ENCODE peak calls at places on chromosomes 6 and 20, in eight cellular contexts. One of them, this sample, is unnamed.

GRCh38 chr6:62980724-62981123 is 230.5 kb upstream of the FKBP1C start:
- DNase-seq in lower lobe of right lung: no peak
- DNase-seq in H9: no peak
- DNase-seq in fibroblast of pulmonary artery: no peak
- DNase-seq in MCF 10A: no peak
- DNase-seq in cardiac muscle cell: no peak
- DNase-seq in left ventricle myocardium inferior: no peak
- DNase-seq in omental fat pad: no peak
- DNase-seq in this sample: no peak

GRCh38 chr20:43508604-43509040 is 1.1 kb downstream of the L3MBTL1 start:
- DNase-seq in omental fat pad: no peak
- DNase-seq in fibroblast of pulmonary artery: peak
- DNase-seq in lower lobe of right lung: no peak
- DNase-seq in H9: peak
- DNase-seq in left ventricle myocardium inferior: no peak
- DNase-seq in cardiac muscle cell: peak
- DNase-seq in MCF 10A: no peak
- DNase-seq in this sample: no peak

GRCh38 chr20:2663364-2663886 is 591 bp downstream of the IDH3B start:
- DNase-seq in lower lobe of right lung: no peak
- DNase-seq in omental fat pad: no peak
- DNase-seq in fibroblast of pulmonary artery: no peak
- DNase-seq in cardiac muscle cell: no peak
- DNase-seq in left ventricle myocardium inferior: no peak
- DNase-seq in MCF 10A: no peak
- DNase-seq in H9: no peak
- DNase-seq in this sample: no peak

GRCh38 chr6:152380993-152381898 is 255.9 kb downstream of the SYNE1 start:
- DNase-seq in omental fat pad: peak
- DNase-seq in cardiac muscle cell: peak
- DNase-seq in left ventricle myocardium inferior: peak
- DNase-seq in lower lobe of right lung: peak
- DNase-seq in fibroblast of pulmonary artery: peak
- DNase-seq in H9: peak
- DNase-seq in MCF 10A: peak
- DNase-seq in this sample: no peak

GRCh38 chr6:142361765-142362540 is 60.1 kb downstream of the ADGRG6 start:
- DNase-seq in fibroblast of pulmonary artery: peak
- DNase-seq in cardiac muscle cell: no peak
- DNase-seq in MCF 10A: peak
- DNase-seq in left ventricle myocardium inferior: no peak
- DNase-seq in omental fat pad: no peak
- DNase-seq in H9: no peak
- DNase-seq in lower lobe of right lung: no peak
- DNase-seq in this sample: no peak

GRCh38 chr20:59643616-59644061 is 39.3 kb downstream of the PHACTR3 start:
- DNase-seq in MCF 10A: no peak
- DNase-seq in H9: no peak
- DNase-seq in omental fat pad: no peak
- DNase-seq in lower lobe of right lung: no peak
- DNase-seq in cardiac muscle cell: no peak
- DNase-seq in left ventricle myocardium inferior: no peak
- DNase-seq in fibroblast of pulmonary artery: no peak
- DNase-seq in this sample: no peak

GRCh38 chr20:45833030-45833882 is at the start of gene SNX21:
- DNase-seq in omental fat pad: peak
- DNase-seq in cardiac muscle cell: peak
- DNase-seq in fibroblast of pulmonary artery: peak
- DNase-seq in lower lobe of right lung: peak
- DNase-seq in left ventricle myocardium inferior: peak
- DNase-seq in MCF 10A: peak
- DNase-seq in H9: peak
- DNase-seq in this sample: peak

GRCh38 chr6:151196571-151196970 is 43.2 kb upstream of the AKAP12 start:
- DNase-seq in cardiac muscle cell: no peak
- DNase-seq in left ventricle myocardium inferior: peak
- DNase-seq in lower lobe of right lung: no peak
- DNase-seq in MCF 10A: peak
- DNase-seq in H9: no peak
- DNase-seq in fibroblast of pulmonary artery: peak
- DNase-seq in omental fat pad: no peak
- DNase-seq in this sample: no peak

GRCh38 chr6:149026530-149026942 is 279.7 kb downstream of the UST start:
- DNase-seq in fibroblast of pulmonary artery: peak
- DNase-seq in H9: peak
- DNase-seq in left ventricle myocardium inferior: no peak
- DNase-seq in lower lobe of right lung: no peak
- DNase-seq in cardiac muscle cell: peak
- DNase-seq in MCF 10A: peak
- DNase-seq in omental fat pad: no peak
- DNase-seq in this sample: peak

GRCh38 chr6:35969676-35970075 is 48.8 kb upstream of the SRPK1 start:
- DNase-seq in fibroblast of pulmonary artery: no peak
- DNase-seq in H9: no peak
- DNase-seq in lower lobe of right lung: no peak
- DNase-seq in left ventricle myocardium inferior: no peak
- DNase-seq in omental fat pad: no peak
- DNase-seq in MCF 10A: no peak
- DNase-seq in cardiac muscle cell: no peak
- DNase-seq in this sample: no peak

GRCh38 chr20:59161626-59162170 is 1.9 kb upstream of the ZNF831 start:
- DNase-seq in fibroblast of pulmonary artery: no peak
- DNase-seq in omental fat pad: no peak
- DNase-seq in MCF 10A: no peak
- DNase-seq in H9: no peak
- DNase-seq in lower lobe of right lung: no peak
- DNase-seq in cardiac muscle cell: no peak
- DNase-seq in left ventricle myocardium inferior: no peak
- DNase-seq in this sample: no peak

GRCh38 chr20:63733117-63733516 is 3.3 kb upstream of the LIME1 start:
- DNase-seq in H9: no peak
- DNase-seq in omental fat pad: no peak
- DNase-seq in cardiac muscle cell: no peak
- DNase-seq in lower lobe of right lung: no peak
- DNase-seq in MCF 10A: no peak
- DNase-seq in fibroblast of pulmonary artery: no peak
- DNase-seq in left ventricle myocardium inferior: no peak
- DNase-seq in this sample: no peak

GRCh38 chr20:24443436-24443835 is 26.0 kb upstream of the SYNDIG1 start:
- DNase-seq in left ventricle myocardium inferior: no peak
- DNase-seq in omental fat pad: no peak
- DNase-seq in cardiac muscle cell: no peak
- DNase-seq in lower lobe of right lung: no peak
- DNase-seq in MCF 10A: no peak
- DNase-seq in fibroblast of pulmonary artery: no peak
- DNase-seq in H9: peak
- DNase-seq in this sample: no peak

GRCh38 chr6:109791301-109791700 is 100.2 kb downstream of the FIG4 start:
- DNase-seq in H9: peak
- DNase-seq in fibroblast of pulmonary artery: no peak
- DNase-seq in omental fat pad: no peak
- DNase-seq in left ventricle myocardium inferior: no peak
- DNase-seq in cardiac muscle cell: no peak
- DNase-seq in lower lobe of right lung: no peak
- DNase-seq in MCF 10A: no peak
- DNase-seq in this sample: no peak

GRCh38 chr6:16129623-16130243 is 847 bp downstream of the MYLIP start:
- DNase-seq in lower lobe of right lung: peak
- DNase-seq in cardiac muscle cell: peak
- DNase-seq in H9: peak
- DNase-seq in left ventricle myocardium inferior: peak
- DNase-seq in omental fat pad: no peak
- DNase-seq in MCF 10A: peak
- DNase-seq in fibroblast of pulmonary artery: peak
- DNase-seq in this sample: peak

GRCh38 chr6:16130932-16131387 is 2.1 kb downstream of the MYLIP start:
- DNase-seq in left ventricle myocardium inferior: no peak
- DNase-seq in cardiac muscle cell: peak
- DNase-seq in fibroblast of pulmonary artery: peak
- DNase-seq in MCF 10A: peak
- DNase-seq in lower lobe of right lung: no peak
- DNase-seq in omental fat pad: no peak
- DNase-seq in H9: no peak
- DNase-seq in this sample: peak

GRCh38 chr6:144559865-144560603 is 274.9 kb downstream of the UTRN start:
- DNase-seq in cardiac muscle cell: no peak
- DNase-seq in MCF 10A: no peak
- DNase-seq in H9: no peak
- DNase-seq in omental fat pad: no peak
- DNase-seq in fibroblast of pulmonary artery: peak
- DNase-seq in left ventricle myocardium inferior: no peak
- DNase-seq in lower lobe of right lung: no peak
- DNase-seq in this sample: peak

GRCh38 chr6:118652051-118652699 is 784 bp upstream of the CEP85L start:
- DNase-seq in cardiac muscle cell: no peak
- DNase-seq in lower lobe of right lung: no peak
- DNase-seq in left ventricle myocardium inferior: no peak
- DNase-seq in fibroblast of pulmonary artery: no peak
- DNase-seq in omental fat pad: no peak
- DNase-seq in H9: peak
- DNase-seq in MCF 10A: no peak
- DNase-seq in this sample: no peak

GRCh38 chr6:118651282-118652050 is at the start of gene CEP85L:
- DNase-seq in left ventricle myocardium inferior: peak
- DNase-seq in MCF 10A: peak
- DNase-seq in lower lobe of right lung: peak
- DNase-seq in fibroblast of pulmonary artery: peak
- DNase-seq in H9: peak
- DNase-seq in omental fat pad: peak
- DNase-seq in cardiac muscle cell: peak
- DNase-seq in this sample: peak

GRCh38 chr6:118649918-118650499 is 1.4 kb downstream of the CEP85L start:
- DNase-seq in left ventricle myocardium inferior: no peak
- DNase-seq in H9: no peak
- DNase-seq in MCF 10A: peak
- DNase-seq in fibroblast of pulmonary artery: no peak
- DNase-seq in omental fat pad: no peak
- DNase-seq in lower lobe of right lung: no peak
- DNase-seq in cardiac muscle cell: no peak
- DNase-seq in this sample: no peak

GRCh38 chr6:118648866-118649554 is 2.4 kb downstream of the CEP85L start:
- DNase-seq in left ventricle myocardium inferior: no peak
- DNase-seq in cardiac muscle cell: no peak
- DNase-seq in fibroblast of pulmonary artery: no peak
- DNase-seq in H9: no peak
- DNase-seq in omental fat pad: no peak
- DNase-seq in MCF 10A: no peak
- DNase-seq in lower lobe of right lung: no peak
- DNase-seq in this sample: no peak

DNA sequence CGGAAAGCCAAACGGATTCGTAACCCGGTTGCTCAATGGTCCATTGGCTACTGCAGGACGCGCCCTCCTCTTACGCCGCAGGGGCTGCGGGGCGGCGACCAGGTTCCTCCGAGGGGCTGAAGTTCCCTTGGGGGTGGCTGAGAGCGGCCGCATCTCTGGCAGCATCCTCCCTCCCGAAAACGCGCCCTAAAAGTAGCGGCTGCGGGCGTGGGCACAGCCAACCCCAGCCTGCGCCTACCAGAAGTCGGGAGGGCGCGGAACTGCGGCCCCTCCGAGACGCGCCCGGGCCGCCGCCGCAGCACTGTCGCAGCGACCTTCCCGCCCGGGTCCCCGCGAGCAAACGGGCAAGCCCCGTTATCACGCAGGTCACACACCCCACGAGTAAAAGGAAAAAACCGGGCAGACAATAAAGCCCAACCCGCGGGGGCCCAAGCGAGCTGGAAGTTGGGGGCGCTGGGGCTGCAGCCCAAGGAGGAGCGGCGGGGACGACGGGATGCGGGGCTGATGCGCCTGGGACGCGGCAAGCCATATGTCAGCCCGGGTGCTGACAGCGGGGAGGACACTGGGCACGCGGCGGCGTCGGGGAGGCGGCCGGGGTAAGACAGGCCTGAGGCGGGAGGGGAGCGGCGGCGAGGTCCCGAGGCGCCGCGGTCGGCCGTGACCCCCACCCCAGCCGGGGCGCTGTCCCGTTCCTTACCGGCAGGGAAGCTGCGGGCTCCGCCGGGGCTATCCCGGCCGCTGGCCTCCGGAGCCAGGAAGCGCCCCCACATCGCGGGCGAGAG is 700 bp downstream of the CEP85L start:
- DNase-seq in fibroblast of pulmonary artery: peak
- DNase-seq in cardiac muscle cell: peak
- DNase-seq in MCF 10A: peak
- DNase-seq in omental fat pad: peak
- DNase-seq in H9: peak
- DNase-seq in left ventricle myocardium inferior: peak
- DNase-seq in lower lobe of right lung: peak
- DNase-seq in this sample: peak
- TF ChIP-seq CTCF in fibroblast of pulmonary artery: no peak
- TF ChIP-seq CTCF in cardiac muscle cell: no peak
- TF ChIP-seq CTCF in MCF 10A: peak
- TF ChIP-seq CTCF in omental fat pad: no peak
- TF ChIP-seq CTCF in H9: peak
- TF ChIP-seq CTCF in left ventricle myocardium inferior: peak
- TF ChIP-seq CTCF in lower lobe of right lung: peak
- TF ChIP-seq CTCF in this sample: no peak

GRCh38 chr6:97726378-97726777 is 443.4 kb upstream of the MMS22L start:
- DNase-seq in omental fat pad: no peak
- DNase-seq in fibroblast of pulmonary artery: no peak
- DNase-seq in cardiac muscle cell: peak
- DNase-seq in left ventricle myocardium inferior: no peak
- DNase-seq in lower lobe of right lung: no peak
- DNase-seq in MCF 10A: peak
- DNase-seq in H9: peak
- DNase-seq in this sample: no peak
- TF ChIP-seq CTCF in omental fat pad: no peak
- TF ChIP-seq CTCF in fibroblast of pulmonary artery: no peak
- TF ChIP-seq CTCF in cardiac muscle cell: no peak
- TF ChIP-seq CTCF in left ventricle myocardium inferior: no peak
- TF ChIP-seq CTCF in lower lobe of right lung: no peak
- TF ChIP-seq CTCF in MCF 10A: peak
- TF ChIP-seq CTCF in H9: peak
- TF ChIP-seq CTCF in this sample: no peak

DNA sequence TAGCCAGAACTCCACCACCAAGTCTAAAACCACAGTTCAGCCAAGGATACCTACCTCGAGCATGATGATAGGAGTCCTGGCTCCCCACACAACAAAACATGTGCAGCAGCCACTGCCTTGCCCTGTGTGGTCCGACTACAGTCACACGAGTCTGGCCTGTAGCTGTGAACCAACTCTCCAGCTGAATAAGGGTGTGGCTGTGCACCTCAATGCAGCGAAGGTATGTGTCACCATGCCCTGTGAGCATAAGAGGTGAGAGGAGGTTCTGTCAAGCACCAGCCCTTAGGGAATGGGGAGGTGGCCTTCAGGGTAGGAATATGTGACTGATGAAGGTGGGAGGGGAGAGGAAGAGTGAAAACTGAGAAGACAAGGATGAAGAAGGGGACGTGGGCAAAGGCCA is 16.7 kb upstream of the KHDC1L start:
- DNase-seq in H9: no peak
- DNase-seq in fibroblast of pulmonary artery: no peak
- DNase-seq in cardiac muscle cell: no peak
- DNase-seq in left ventricle myocardium inferior: no peak
- DNase-seq in omental fat pad: no peak
- DNase-seq in MCF 10A: no peak
- DNase-seq in lower lobe of right lung: no peak
- DNase-seq in this sample: no peak
- TF ChIP-seq CTCF in H9: no peak
- TF ChIP-seq CTCF in fibroblast of pulmonary artery: no peak
- TF ChIP-seq CTCF in cardiac muscle cell: no peak
- TF ChIP-seq CTCF in left ventricle myocardium inferior: no peak
- TF ChIP-seq CTCF in omental fat pad: no peak
- TF ChIP-seq CTCF in MCF 10A: no peak
- TF ChIP-seq CTCF in lower lobe of right lung: no peak
- TF ChIP-seq CTCF in this sample: no peak

GRCh38 chr20:31835977-31836852 is 9.2 kb downstream of the FOXS1 start:
- DNase-seq in left ventricle myocardium inferior: peak
- DNase-seq in omental fat pad: peak
- DNase-seq in lower lobe of right lung: peak
- DNase-seq in MCF 10A: peak
- DNase-seq in cardiac muscle cell: no peak
- DNase-seq in fibroblast of pulmonary artery: peak
- DNase-seq in H9: no peak
- DNase-seq in this sample: peak
- TF ChIP-seq CTCF in left ventricle myocardium inferior: no peak
- TF ChIP-seq CTCF in omental fat pad: no peak
- TF ChIP-seq CTCF in lower lobe of right lung: no peak
- TF ChIP-seq CTCF in MCF 10A: no peak
- TF ChIP-seq CTCF in cardiac muscle cell: no peak
- TF ChIP-seq CTCF in fibroblast of pulmonary artery: no peak
- TF ChIP-seq CTCF in H9: no peak
- TF ChIP-seq CTCF in this sample: no peak